ENCODE peak calls at places on chromosomes 11 and 22, in seven cellular contexts. H, T, M, F, S, X and J are unnamed samples.

GRCh38 chr22:30054764-30055069 is 25.5 kb upstream of the HORMAD2 start:
- DNase-seq in H (no peak), T (no peak), M (no peak), F (peak), S (peak), X (no peak), J (peak)

GRCh38 chr11:62666259-62666926 is 1.3 kb downstream of the CSKMT start:
- DNase-seq in H (no peak), T (no peak), M (no peak), F (no peak), S (no peak), X (no peak), J (peak)

GRCh38 chr11:134098566-134099184 is 29.8 kb downstream of the JAM3 start:
- DNase-seq in H (peak), T (no peak), M (peak), F (no peak), S (peak), X (no peak), J (peak)

GRCh38 chr22:35446365-35446764 is 46.4 kb downstream of the MCM5 start:
- DNase-seq in H (no peak), T (no peak), M (no peak), F (no peak), S (no peak), X (no peak), J (no peak)

GRCh38 chr11:26187639-26188038 is 144.3 kb upstream of the ANO3 start:
- DNase-seq in H (no peak), T (no peak), M (no peak), F (no peak), S (peak), X (no peak), J (peak)

GRCh38 chr11:14974021-14974698 is 2.0 kb upstream of the CALCA start:
- DNase-seq in H (no peak), T (no peak), M (no peak), F (peak), S (no peak), X (no peak), J (no peak)

GRCh38 chr11:122976396-122976733 is 5.3 kb downstream of the BSX start:
- DNase-seq in H (no peak), T (no peak), M (no peak), F (no peak), S (no peak), X (no peak), J (no peak)

GRCh38 chr11:134482128-134482527 is 70.1 kb upstream of the B3GAT1 start:
- DNase-seq in H (no peak), T (no peak), M (no peak), F (no peak), S (no peak), X (no peak), J (no peak)

GRCh38 chr11:12235945-12236743 is 125.8 kb downstream of the MICAL2 start:
- DNase-seq in H (peak), T (no peak), M (peak), F (peak), S (peak), X (peak), J (peak)

GRCh38 chr11:2562181-2562581 is 117.4 kb downstream of the KCNQ1 start:
- DNase-seq in H (no peak), T (no peak), M (no peak), F (no peak), S (peak), X (no peak), J (no peak)

GRCh38 chr11:111726301-111726713 is 39.9 kb downstream of the PPP2R1B start:
- DNase-seq in H (no peak), T (no peak), M (no peak), F (no peak), S (peak), X (no peak), J (no peak)

GRCh38 chr22:26516503-26516902 is 4.2 kb upstream of the TFIP11 start:
- DNase-seq in H (no peak), T (no peak), M (no peak), F (no peak), S (no peak), X (no peak), J (no peak)

GRCh38 chr11:9762531-9762930 is 98.7 kb downstream of the SWAP70 start:
- DNase-seq in H (no peak), T (no peak), M (no peak), F (no peak), S (no peak), X (no peak), J (no peak)

GRCh38 chr11:64250875-64251721 is at the start of gene PLCB3:
- DNase-seq in H (no peak), T (no peak), M (peak), F (peak), S (no peak), X (no peak), J (peak)

GRCh38 chr11:67631427-67631826 is 1.7 kb upstream of the NUDT8 start:
- DNase-seq in H (no peak), T (no peak), M (no peak), F (no peak), S (no peak), X (no peak), J (no peak)

GRCh38 chr11:92216789-92217188 is 7.8 kb upstream of the FAT3 start:
- DNase-seq in H (no peak), T (no peak), M (no peak), F (no peak), S (no peak), X (no peak), J (no peak)

GRCh38 chr11:68773521-68774187 is 22.3 kb upstream of the TESMIN start:
- DNase-seq in H (no peak), T (no peak), M (no peak), F (no peak), S (no peak), X (no peak), J (no peak)

GRCh38 chr11:66462010-66462409 is 4.7 kb upstream of the PELI3 start:
- DNase-seq in H (no peak), T (no peak), M (no peak), F (no peak), S (no peak), X (no peak), J (no peak)

GRCh38 chr11:9253086-9253485 is 12.1 kb downstream of the DENND5A start:
- DNase-seq in H (no peak), T (no peak), M (no peak), F (no peak), S (no peak), X (no peak), J (no peak)

GRCh38 chr22:29309332-29310064 is 3.0 kb downstream of the GAS2L1 start:
- DNase-seq in H (no peak), T (no peak), M (no peak), F (peak), S (no peak), X (no peak), J (no peak)

GRCh38 chr22:46081831-46082210 is 68.5 kb upstream of the PPARA start:
- DNase-seq in H (no peak), T (no peak), M (no peak), F (no peak), S (no peak), X (no peak), J (no peak)

GRCh38 chr22:46082633-46083032 is 67.7 kb upstream of the PPARA start:
- DNase-seq in H (no peak), T (no peak), M (no peak), F (no peak), S (no peak), X (no peak), J (no peak)

GRCh38 chr22:46084376-46084775 is 66.0 kb upstream of the PPARA start:
- DNase-seq in H (no peak), T (no peak), M (no peak), F (no peak), S (no peak), X (no peak), J (no peak)

GRCh38 chr22:46084943-46085830 is 65.1 kb upstream of the PPARA start:
- DNase-seq in H (no peak), T (no peak), M (peak), F (peak), S (no peak), X (no peak), J (no peak)

DNA sequence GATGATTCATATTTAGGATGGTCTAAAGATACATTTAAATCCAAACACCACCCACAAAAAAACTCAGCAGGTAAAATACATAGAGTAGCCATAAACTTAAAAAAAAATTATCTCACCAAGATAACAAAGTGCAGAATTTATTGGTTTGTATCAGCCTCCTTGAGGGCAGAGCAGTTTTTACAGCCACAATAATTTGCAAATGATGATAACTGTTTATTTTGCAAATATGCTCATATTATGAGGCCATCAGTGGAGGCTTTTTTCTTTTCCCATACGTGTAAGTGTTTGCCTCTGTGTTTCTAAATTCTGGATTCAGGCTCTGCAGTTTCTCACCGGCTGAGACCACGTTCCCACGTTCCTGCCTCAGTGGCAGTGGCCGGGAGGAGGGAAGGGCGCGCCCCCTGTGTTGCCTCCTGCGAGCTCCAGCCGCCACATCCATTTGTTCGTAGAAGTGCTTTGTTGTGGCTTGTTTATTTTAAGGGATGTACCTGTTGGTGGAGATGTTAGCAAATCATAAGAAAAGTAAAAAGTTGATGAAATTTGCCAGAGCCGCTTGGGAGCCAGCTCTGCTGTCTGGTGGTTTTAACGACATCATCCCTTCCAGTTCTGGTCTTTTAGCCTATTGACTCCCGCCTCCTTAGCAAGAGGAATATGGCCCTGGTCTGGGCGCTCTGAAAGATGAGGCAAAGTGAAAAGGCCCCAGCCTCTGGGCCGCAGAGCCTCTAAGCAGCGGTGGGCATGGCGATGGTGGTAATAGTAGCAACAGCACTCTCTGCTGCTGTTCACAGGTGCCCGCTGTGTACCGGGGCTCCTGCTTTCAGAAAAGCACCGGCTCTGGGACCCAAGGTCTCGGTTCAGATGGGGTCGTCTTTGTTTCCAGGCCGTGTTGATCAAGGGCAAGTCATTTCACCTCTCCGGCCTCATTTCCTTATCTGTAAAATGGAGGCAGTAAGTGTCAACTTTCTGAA is 66.7 kb upstream of the PPARA start:
- DNase-seq in H (no peak), T (no peak), M (no peak), F (no peak), S (no peak), X (no peak), J (no peak)
- TF ChIP-seq JUND in H (no peak), T (no peak), M (no peak), F (no peak), S (no peak), X (no peak), J (no peak)

DNA sequence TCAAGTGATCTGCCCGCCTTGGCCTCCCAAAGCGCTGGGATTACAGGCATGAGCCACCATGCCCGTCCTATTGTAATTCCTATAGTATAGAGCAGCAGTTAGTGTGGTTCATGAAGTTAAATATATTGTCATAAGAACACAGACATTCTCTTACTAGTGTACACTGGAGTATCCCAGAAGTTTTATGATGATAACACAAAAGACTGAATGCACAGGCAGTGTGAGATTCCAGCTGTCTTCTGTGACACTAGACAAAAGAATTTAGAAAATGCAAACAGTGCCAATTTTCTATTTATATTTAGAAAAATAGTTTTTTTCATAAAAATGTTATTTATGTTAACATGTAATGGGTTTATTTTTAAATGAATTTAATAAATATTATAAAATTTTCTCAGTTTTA is 39.4 kb upstream of the RBX1 start:
- DNase-seq in H (no peak), T (no peak), M (no peak), F (no peak), S (no peak), X (no peak), J (no peak)
- TF ChIP-seq JUND in H (no peak), T (no peak), M (no peak), F (no peak), S (no peak), X (no peak), J (no peak)

GRCh38 chr11:77561257-77561656 is 28.5 kb upstream of the AQP11 start:
- DNase-seq in H (no peak), T (no peak), M (no peak), F (no peak), S (no peak), X (no peak), J (no peak)

GRCh38 chr11:77558380-77558779 is 31.4 kb upstream of the AQP11 start:
- DNase-seq in H (no peak), T (no peak), M (peak), F (peak), S (peak), X (no peak), J (no peak)

GRCh38 chr11:77560605-77561004 is 29.1 kb upstream of the AQP11 start:
- DNase-seq in H (peak), T (no peak), M (peak), F (no peak), S (peak), X (no peak), J (no peak)

GRCh38 chr11:77559686-77560425 is 29.9 kb upstream of the AQP11 start:
- DNase-seq in H (peak), T (no peak), M (peak), F (no peak), S (no peak), X (no peak), J (no peak)

DNA sequence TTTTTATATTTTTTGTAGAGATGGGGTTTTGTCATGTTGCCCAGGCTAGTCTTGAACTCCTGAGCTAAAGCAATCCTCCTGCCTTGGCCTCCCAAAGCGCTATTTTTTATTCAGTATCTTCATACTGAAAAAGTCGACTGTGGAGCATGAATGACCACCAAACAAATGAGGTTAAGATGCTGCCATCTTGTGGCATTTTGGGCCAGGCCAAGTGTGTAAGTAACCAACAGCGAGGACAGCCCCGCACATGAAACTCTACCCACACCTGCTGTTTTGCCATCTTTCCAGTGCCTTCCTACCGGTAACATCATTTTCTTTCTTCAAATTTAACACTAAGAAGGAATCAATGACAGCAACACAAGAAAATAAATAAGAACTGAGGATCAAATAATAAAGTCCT is 32.2 kb upstream of the AQP11 start:
- DNase-seq in H (no peak), T (peak), M (peak), F (peak), S (peak), X (no peak), J (peak)
- TF ChIP-seq JUND in H (no peak), T (no peak), M (no peak), F (no peak), S (no peak), X (no peak), J (no peak)

DNA sequence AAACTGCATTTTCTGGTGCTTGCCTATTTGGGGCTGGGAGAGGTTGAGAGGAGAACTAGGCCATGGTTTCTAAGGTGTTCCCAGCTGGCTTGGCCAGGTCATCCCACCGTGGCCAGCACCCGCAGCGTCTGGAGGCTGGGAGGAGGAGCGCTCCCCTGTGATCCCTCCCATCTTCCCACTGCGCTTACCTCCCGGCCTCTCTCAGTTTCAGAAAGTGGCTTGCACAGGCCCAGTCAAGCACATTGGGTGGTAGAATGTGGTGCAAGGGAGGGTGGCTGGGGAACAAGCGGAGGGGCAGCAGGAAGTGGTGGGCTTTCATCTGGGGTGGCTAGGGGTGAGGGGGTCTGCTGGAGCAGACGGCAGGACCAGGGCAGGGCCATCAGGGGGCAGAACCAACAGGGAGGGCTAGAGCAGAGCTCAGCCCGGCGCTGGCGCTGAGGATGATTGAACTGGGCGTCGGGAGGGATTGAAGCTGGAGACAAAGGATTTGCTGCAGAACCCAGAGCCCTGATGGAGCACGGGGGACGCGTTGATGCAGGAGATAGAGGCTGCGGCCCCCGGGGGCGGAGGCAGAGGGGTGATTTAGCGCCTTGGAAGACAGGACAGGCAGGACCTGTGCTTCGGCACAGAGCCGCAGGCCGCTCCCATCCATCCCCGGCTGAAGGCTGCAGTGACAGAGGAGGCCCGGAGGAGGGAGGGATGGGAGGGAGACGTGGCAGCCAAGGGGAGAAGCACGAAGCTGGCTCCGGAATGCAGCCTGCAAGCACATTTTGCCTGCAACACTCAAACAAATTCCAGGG is 76.0 kb downstream of the TRIM29 start:
- DNase-seq in H (no peak), T (peak), M (no peak), F (no peak), S (no peak), X (no peak), J (no peak)
- TF ChIP-seq JUND in H (no peak), T (no peak), M (no peak), F (no peak), S (no peak), X (no peak), J (no peak)

GRCh38 chr11:126492331-126492730 is 136.8 kb downstream of the ST3GAL4 start:
- DNase-seq in H (no peak), T (no peak), M (no peak), F (no peak), S (no peak), X (no peak), J (no peak)

GRCh38 chr11:126489791-126490190 is 134.3 kb downstream of the ST3GAL4 start:
- DNase-seq in H (no peak), T (no peak), M (no peak), F (no peak), S (no peak), X (no peak), J (no peak)

GRCh38 chr11:126490261-126490660 is 134.8 kb downstream of the ST3GAL4 start:
- DNase-seq in H (no peak), T (no peak), M (no peak), F (no peak), S (no peak), X (no peak), J (no peak)

GRCh38 chr11:126488591-126489370 is 133.3 kb downstream of the ST3GAL4 start:
- DNase-seq in H (no peak), T (no peak), M (no peak), F (no peak), S (no peak), X (no peak), J (no peak)

GRCh38 chr11:126491092-126491491 is 135.6 kb downstream of the ST3GAL4 start:
- DNase-seq in H (no peak), T (no peak), M (no peak), F (no peak), S (no peak), X (no peak), J (no peak)
- TF ChIP-seq JUND in H (no peak), T (no peak), M (no peak), F (no peak), S (no peak), X (no peak), J (no peak)

GRCh38 chr22:17366830-17367229 is 2.4 kb upstream of the CECR2 start:
- DNase-seq in H (peak), T (no peak), M (peak), F (peak), S (no peak), X (no peak), J (no peak)
- TF ChIP-seq JUND in H (no peak), T (no peak), M (no peak), F (no peak), S (no peak), X (no peak), J (no peak)

DNA sequence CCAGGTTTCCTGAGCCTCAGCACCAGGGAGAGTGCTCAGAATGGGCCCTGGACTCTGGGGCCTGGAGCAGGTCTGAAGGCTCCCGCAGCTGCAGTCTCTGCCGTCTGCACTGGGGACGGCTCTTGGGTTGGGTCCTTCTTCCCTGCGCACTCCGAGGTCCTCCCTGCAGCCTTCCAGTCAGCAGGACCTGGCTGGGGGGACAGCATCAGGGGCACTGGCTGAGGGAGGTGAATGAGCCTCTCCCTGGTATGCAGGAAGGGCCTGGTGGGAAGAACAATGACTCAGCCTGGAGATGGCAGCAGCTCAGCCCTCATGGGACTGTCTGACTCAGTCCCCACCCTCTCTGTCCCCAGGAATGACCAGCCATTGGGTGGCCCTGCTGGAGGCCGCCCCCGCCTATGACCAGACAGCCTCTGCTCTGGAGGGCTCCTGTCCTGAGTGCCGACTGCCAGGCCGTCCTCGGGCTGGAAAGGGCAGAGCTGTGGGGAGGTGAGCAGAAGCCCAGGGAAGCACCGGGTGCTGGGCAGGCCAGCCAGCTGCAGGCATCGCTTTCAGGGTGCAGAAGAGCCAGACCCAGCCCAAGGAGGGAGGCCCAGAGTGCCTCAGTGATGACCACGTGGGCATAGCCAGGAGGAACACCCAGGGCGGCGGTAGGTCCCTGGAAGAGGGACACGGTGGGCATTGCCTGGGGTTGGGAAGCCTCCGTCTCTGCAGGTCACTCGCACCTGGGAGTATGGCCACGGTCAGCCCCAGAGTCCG is 455.0 kb downstream of the BRD1 start:
- DNase-seq in H (peak), T (no peak), M (peak), F (peak), S (peak), X (no peak), J (peak)
- TF ChIP-seq JUND in H (peak), T (no peak), M (no peak), F (no peak), S (no peak), X (no peak), J (no peak)